ENCODE peak calls at places on chromosomes 5 and 9, in nine cellular contexts. O, Y, E, K, V, I, F, Q and D are unnamed samples. For H3K36me3, the result is how much of the 10 kb centered on the place peaks cover.

GRCh38 chr9:91663858-91664257 is 240.2 kb upstream of the NFIL3 start:
- DNase-seq in O (no peak), Y (no peak), E (no peak), K (no peak), V (no peak), I (no peak), F (no peak), Q (no peak), D (no peak)

GRCh38 chr9:115211413-115212204 is 93.7 kb upstream of the TNC start:
- DNase-seq in O (no peak), Y (no peak), E (no peak), K (no peak), V (no peak), I (no peak), F (no peak), Q (no peak), D (no peak)

GRCh38 chr9:32841314-32841713 is 58.0 kb downstream of the TMEM215 start:
- DNase-seq in O (no peak), Y (no peak), E (no peak), K (no peak), V (no peak), I (no peak), F (no peak), Q (no peak), D (no peak)

GRCh38 chr5:178313316-178313715 is 80.7 kb upstream of the PHYKPL start:
- DNase-seq in O (no peak), Y (no peak), E (no peak), K (no peak), V (no peak), I (no peak), F (peak), Q (no peak), D (no peak)

GRCh38 chr5:56307714-56308346 is 74.7 kb upstream of the ANKRD55 start:
- DNase-seq in O (no peak), Y (no peak), E (no peak), K (no peak), V (no peak), I (peak), F (no peak), Q (no peak), D (no peak)

GRCh38 chr5:92945630-92946097 is 635.4 kb downstream of the NR2F1-AS1 start:
- DNase-seq in O (no peak), Y (no peak), E (no peak), K (no peak), V (no peak), I (no peak), F (no peak), Q (no peak), D (no peak)

GRCh38 chr5:1470762-1471211 is 25.5 kb upstream of the SLC6A3 start:
- DNase-seq in O (peak), Y (no peak), E (no peak), K (peak), V (no peak), I (peak), F (peak), Q (no peak), D (no peak)

GRCh38 chr9:131011274-131012022 is 2.5 kb downstream of the LAMC3 start:
- DNase-seq in O (no peak), Y (no peak), E (no peak), K (no peak), V (no peak), I (no peak), F (no peak), Q (no peak), D (no peak)

GRCh38 chr9:114538241-114538640 is 33.0 kb upstream of the WHRN start:
- DNase-seq in O (peak), Y (peak), E (no peak), K (no peak), V (no peak), I (peak), F (no peak), Q (no peak), D (peak)

GRCh38 chr5:126811515-126812198 is 34.7 kb downstream of the LMNB1 start:
- DNase-seq in O (no peak), Y (no peak), E (no peak), K (no peak), V (no peak), I (no peak), F (no peak), Q (no peak), D (no peak)

GRCh38 chr5:150402226-150402773 is 10.4 kb downstream of the CD74 start:
- DNase-seq in O (no peak), Y (no peak), E (no peak), K (no peak), V (no peak), I (no peak), F (no peak), Q (no peak), D (no peak)

GRCh38 chr5:140220032-140220697 is 45.2 kb downstream of the CYSTM1 start:
- DNase-seq in O (no peak), Y (no peak), E (no peak), K (no peak), V (no peak), I (no peak), F (no peak), Q (no peak), D (no peak)

GRCh38 chr9:95494416-95495371 is 22.1 kb downstream of the PTCH1 start:
- DNase-seq in O (peak), Y (no peak), E (peak), K (no peak), V (no peak), I (peak), F (peak), Q (no peak), D (peak)

DNA sequence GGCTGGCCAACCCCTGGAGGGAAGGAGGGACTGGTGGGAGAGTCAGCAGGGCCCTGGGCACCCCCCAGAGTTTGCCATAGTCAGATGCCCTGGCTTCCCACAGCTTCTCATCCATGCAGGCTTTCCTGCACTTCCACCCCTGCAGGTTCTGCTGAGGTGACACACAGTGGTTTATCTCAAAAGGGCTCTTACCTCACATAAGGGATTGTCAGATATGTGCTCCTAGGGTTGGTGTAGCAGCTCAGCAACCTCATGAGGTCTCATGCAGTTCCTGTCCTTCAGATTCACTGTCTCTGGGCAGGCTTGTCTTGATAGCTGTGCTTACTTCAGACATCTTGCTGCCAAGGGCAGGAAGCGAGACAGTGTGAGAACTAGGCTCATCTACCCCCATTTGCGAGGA is 143.4 kb downstream of the KDM4C start:
- DNase-seq in O (no peak), Y (no peak), E (no peak), K (no peak), V (no peak), I (no peak), F (no peak), Q (no peak), D (no peak)
- TF ChIP-seq POLR2A in O (no peak), Y (no peak), E (no peak), K (no peak), V (no peak), I (no peak), F (no peak), Q (no peak), D (no peak)

GRCh38 chr9:22228542-22228941 is 218.1 kb upstream of the DMRTA1 start:
- DNase-seq in O (no peak), Y (no peak), E (no peak), K (no peak), V (no peak), I (no peak), F (no peak), Q (no peak), D (no peak)
- TF ChIP-seq CTCF in O (no peak), Y (no peak), E (no peak), K (peak), V (peak), I (no peak), F (no peak), Q (no peak), D (no peak)

DNA sequence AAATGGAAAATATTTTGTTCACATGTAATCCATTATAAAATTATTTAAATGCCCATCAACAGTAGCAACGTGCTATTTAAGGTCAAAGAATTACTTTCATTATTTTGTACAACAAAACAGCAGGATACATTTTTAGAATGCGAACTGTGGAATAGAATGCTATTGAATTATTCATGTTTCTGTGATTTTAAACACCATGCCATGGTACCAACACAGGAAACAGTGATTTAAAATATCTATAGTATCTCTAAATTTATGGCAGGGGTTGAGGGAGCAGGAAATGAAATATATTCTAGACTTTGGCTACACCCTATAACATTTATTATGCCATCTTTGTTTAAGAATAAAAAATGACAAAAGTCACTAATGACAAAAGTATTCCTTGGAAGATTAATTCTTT is 62.4 kb downstream of the DROSHA start:
- DNase-seq in O (no peak), Y (no peak), E (no peak), K (no peak), V (no peak), I (no peak), F (no peak), Q (no peak), D (no peak)
- H3K36me3 ChIP-seq in O (under half), Y (under half), E (under half), K (under half), V (under half), I (under half), F (under half), Q (under half), D (under half)

DNA sequence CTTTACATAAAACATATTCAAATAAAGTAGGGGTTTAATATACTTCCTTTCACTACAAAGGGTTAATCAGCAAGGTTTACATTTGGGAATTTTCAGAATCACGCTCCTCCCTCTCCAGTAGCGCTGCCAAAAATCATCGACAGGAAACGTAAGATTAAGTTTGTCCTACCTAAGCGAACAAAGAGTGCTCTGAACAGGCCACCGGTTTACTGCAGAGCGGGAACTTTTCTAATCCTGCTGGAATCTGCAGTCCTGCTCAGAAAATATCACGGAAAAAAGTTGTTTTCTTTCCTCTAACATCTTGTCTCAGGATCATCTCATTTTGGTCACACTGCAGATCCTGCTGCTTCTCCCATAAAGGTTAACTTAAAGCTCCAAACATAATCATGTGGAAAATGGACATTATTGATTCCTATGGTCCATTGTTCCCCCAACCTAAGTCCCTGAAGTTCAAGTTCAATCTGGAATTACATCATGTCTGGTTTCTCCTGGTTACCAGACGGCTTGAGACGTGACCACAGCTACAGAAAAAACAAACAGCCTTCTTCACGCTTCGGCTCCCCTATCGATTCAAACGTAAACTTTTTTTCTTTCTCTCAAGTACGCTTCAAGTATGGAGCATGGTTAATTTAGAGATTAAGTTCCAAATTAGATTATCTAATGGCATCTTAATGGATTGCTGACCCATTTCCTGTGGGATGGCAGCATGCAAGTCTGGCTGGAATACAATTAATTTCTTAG is 217.6 kb downstream of the NFIB start:
- DNase-seq in O (peak), Y (no peak), E (no peak), K (no peak), V (no peak), I (peak), F (no peak), Q (peak), D (peak)
- TF ChIP-seq POLR2A in O (no peak), Y (no peak), E (no peak), K (no peak), V (no peak), I (peak), F (no peak), Q (no peak), D (no peak)

DNA sequence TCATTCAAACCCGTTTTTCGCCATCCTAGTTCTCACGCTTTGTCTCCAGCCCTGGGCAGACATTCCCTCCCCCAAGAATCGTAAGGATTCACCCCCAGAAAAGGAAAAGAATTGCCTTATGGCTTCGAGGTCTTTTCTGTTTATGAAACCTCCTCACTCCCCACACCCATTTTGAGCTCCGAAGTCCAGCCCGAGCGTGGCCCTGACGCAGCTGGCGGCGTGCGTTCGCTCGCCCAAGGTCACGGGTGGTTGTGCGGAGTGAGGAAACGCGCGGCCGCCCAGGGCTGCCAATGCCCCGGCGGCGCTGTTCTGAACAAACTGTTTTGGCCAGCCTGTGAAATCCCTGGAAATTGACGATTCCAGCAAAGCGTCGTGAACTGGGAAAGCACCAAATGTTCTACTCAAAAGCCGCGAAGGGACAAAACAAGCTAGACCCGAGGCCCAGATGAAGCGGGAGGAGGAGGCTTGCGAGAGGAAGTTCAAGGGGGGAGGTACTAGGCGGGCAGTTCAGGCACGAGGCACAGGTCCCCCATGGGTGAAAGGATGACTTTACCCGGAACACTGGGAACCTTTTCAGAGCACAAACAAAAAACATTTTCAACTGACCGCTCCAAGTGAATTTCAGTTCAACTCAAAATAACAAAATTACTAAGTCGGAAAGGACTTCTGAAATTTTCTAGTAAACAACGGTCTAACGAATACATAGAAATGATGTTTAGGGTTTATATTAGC is 683 bp upstream of the ZFAND5 start:
- DNase-seq in O (peak), Y (no peak), E (peak), K (peak), V (peak), I (peak), F (peak), Q (peak), D (peak)
- TF ChIP-seq CTCF in O (no peak), Y (no peak), E (peak), K (no peak), V (no peak), I (peak), F (no peak), Q (no peak), D (no peak)

DNA sequence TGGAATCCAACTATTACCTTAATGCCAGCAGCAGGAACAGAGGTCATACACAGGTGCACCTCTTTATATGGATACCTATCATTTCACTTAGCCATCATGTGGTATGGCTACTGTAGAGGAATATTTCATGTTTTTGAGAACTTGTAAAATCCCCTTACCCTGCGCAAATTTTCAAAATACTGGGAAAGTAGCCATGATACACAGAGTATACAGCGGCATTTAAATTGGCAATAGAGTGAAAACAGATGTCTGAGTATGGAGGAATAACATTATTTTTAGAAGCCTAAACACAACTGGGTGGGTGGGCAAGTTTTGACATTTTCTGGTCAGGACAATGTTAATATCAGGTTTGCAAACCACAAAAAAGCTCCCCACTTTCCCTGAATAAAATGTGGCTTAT is 109.5 kb downstream of the SMIM23 start:
- DNase-seq in O (no peak), Y (no peak), E (no peak), K (no peak), V (no peak), I (no peak), F (no peak), Q (no peak), D (no peak)
- H3K36me3 ChIP-seq in O (half or more), Y (under half), E (under half), K (under half), V (under half), I (under half), F (under half), Q (under half), D (under half)

DNA sequence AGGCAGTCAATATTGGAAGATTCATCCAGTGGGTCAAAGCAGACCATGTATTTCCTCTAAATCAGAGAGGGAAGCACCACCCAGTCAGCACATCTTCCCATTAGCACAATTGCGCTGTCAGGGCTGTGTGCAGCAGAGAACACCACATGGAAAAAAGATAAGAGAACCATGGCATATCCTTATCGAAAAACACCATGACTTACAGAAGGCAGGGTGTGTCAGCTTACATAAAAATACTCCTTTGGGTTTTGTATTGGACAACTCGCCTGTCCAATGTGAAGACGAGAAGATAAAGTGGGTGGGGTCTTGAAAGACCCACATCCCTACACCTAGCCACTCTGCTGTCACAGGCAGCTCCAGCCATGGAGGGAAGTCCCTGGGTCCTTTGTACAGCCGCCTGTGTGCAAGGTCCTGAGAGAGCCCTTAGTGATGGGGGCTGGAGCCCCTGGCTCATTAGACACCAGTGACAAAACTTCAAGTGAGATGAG is 71.9 kb upstream of the SPATA31E1 start:
- DNase-seq in O (no peak), Y (no peak), E (no peak), K (no peak), V (no peak), I (no peak), F (no peak), Q (no peak), D (no peak)
- TF ChIP-seq POLR2A in O (no peak), Y (no peak), E (no peak), K (no peak), V (no peak), I (no peak), F (no peak), Q (no peak), D (no peak)